ENCODE peak calls at places on chromosomes 12 and 14, in four cellular contexts. G is A549, J is IMR-90, V is K562. H is an unnamed sample.

GRCh38 chr12:120119395-120119973 is 2.9 kb upstream of the RAB35 start:
- DNase-seq in G (peak), J (peak), V (no peak), H (no peak)

GRCh38 chr12:26728205-26729050 is 104.6 kb downstream of the ITPR2 start:
- DNase-seq in J (no peak), G (no peak), V (no peak), H (no peak)

GRCh38 chr14:64825498-64825897 is 54.2 kb downstream of the SPTB start:
- DNase-seq in G (no peak), J (no peak), V (no peak), H (no peak)

GRCh38 chr14:68935761-68936209 is 43.3 kb downstream of the ACTN1 start:
- DNase-seq in V (peak), G (no peak), J (no peak), H (no peak)

GRCh38 chr14:95452176-95452889 is 64.1 kb downstream of the SYNE3 start:
- DNase-seq in V (no peak), J (no peak), G (peak), H (no peak)

GRCh38 chr12:98894412-98895085 is 249.5 kb downstream of the APAF1 start:
- DNase-seq in V (no peak), J (no peak), G (no peak), H (no peak)

GRCh38 chr12:62164036-62164435 is 96.2 kb upstream of the USP15 start:
- DNase-seq in G (no peak), J (no peak), V (no peak), H (no peak)

GRCh38 chr12:5941907-5942306 is 3.2 kb downstream of the ANO2 start:
- DNase-seq in V (no peak), G (no peak), J (no peak), H (no peak)

GRCh38 chr12:111359231-111359913 is 9.5 kb downstream of the PHETA1 start:
- DNase-seq in G (no peak), V (no peak), J (no peak), H (no peak)

GRCh38 chr12:28652239-28652638 is 462.0 kb downstream of the CCDC91 start:
- DNase-seq in V (no peak), J (peak), G (no peak), H (no peak)

GRCh38 chr12:64610092-64610659 is at the start of gene RASSF3:
- DNase-seq in V (peak), G (peak), J (peak), H (peak)

GRCh38 chr12:107330901-107331431 is 237.6 kb upstream of the CRY1 start:
- DNase-seq in J (no peak), G (no peak), V (no peak), H (peak)

GRCh38 chr12:89777685-89778379 is 69.2 kb upstream of the ATP2B1 start:
- DNase-seq in G (no peak), V (no peak), J (no peak), H (no peak)

GRCh38 chr14:95319312-95320075 is at the start of gene CLMN:
- DNase-seq in V (peak), G (peak), J (peak), H (no peak)

GRCh38 chr12:81705586-81705985 is 53.6 kb downstream of the PPFIA2 start:
- DNase-seq in V (no peak), J (no peak), G (no peak), H (no peak)

GRCh38 chr14:67413806-67414769 is 2.1 kb upstream of the PLEK2 start:
- DNase-seq in G (peak), J (peak), V (peak), H (peak)

GRCh38 chr14:67411375-67411774 is 590 bp downstream of the PLEK2 start:
- DNase-seq in V (no peak), J (no peak), G (no peak), H (peak)

GRCh38 chr14:67409461-67409860 is 2.5 kb downstream of the PLEK2 start:
- DNase-seq in V (no peak), J (no peak), G (no peak), H (no peak)

GRCh38 chr14:67410313-67410712 is 1.7 kb downstream of the PLEK2 start:
- DNase-seq in G (no peak), V (peak), J (no peak), H (no peak)

DNA sequence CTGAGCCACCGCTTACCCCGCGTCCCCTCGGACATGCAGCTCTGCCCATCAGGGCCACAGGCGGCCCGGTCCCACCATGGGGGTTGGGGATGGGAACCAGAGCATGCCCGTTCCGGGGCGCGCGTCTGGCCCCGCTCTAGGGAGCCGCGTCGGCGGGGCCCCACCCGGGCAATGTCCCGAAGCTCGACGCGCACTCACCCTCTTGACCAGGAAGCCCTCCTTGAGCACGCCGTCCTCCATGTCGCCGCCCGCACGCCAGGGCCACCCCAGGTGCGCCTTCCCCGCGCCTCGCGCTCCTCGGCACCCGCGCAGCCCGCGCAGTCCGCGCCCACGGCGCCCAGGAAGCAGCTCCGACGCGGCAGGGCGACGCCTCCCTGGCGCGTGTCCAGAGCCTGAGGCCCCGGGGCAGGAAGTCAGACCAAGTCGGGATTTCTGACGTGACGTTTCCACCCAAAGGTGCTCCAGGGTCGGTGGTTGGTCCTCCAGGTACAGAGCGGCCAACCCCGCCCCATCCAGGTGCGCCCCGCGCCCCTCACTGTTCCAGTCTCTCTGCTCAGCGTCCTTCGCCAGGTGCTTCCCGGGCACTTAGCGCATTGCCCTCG is at the start of gene PLEK2:
- DNase-seq in V (no peak), J (no peak), G (peak), H (peak)
- H3K27ac ChIP-seq in V (no peak), J (no peak), G (peak), H (peak)

GRCh38 chr12:97368462-97369150 is 94.0 kb upstream of the RMST start:
- DNase-seq in G (no peak), J (no peak), V (no peak), H (no peak)
- H3K4me2 ChIP-seq in G (no peak), J (no peak), V (no peak), H (no peak)

GRCh38 chr14:36910578-36910977 is 248.9 kb downstream of the PAX9 start:
- DNase-seq in G (no peak), V (no peak), J (no peak), H (no peak)

GRCh38 chr14:36901846-36902245 is 240.2 kb downstream of the PAX9 start:
- DNase-seq in V (no peak), G (no peak), J (peak), H (no peak)

GRCh38 chr14:36905272-36906046 is 243.8 kb downstream of the PAX9 start:
- DNase-seq in G (no peak), V (no peak), J (no peak), H (no peak)
- H3K27ac ChIP-seq in G (no peak), V (no peak), J (no peak), H (no peak)

GRCh38 chr12:110107369-110108281 is 16.5 kb upstream of the IFT81 start:
- DNase-seq in V (no peak), J (peak), G (peak), H (no peak)
- H3K4me2 ChIP-seq in V (peak), J (peak), G (peak), H (no peak)

GRCh38 chr12:4044101-4044500 is 170.9 kb upstream of the PARP11 start:
- DNase-seq in V (no peak), G (no peak), J (no peak), H (no peak)
- H3K27ac ChIP-seq in V (no peak), G (no peak), J (no peak), H (no peak)

GRCh38 chr12:10896854-10897253 is 12.5 kb downstream of the TAS2R13 start:
- DNase-seq in V (no peak), G (no peak), J (no peak), H (no peak)

GRCh38 chr12:10889226-10889625 is 5.2 kb upstream of the PRH1 start:
- DNase-seq in J (no peak), V (no peak), G (no peak), H (no peak)

DNA sequence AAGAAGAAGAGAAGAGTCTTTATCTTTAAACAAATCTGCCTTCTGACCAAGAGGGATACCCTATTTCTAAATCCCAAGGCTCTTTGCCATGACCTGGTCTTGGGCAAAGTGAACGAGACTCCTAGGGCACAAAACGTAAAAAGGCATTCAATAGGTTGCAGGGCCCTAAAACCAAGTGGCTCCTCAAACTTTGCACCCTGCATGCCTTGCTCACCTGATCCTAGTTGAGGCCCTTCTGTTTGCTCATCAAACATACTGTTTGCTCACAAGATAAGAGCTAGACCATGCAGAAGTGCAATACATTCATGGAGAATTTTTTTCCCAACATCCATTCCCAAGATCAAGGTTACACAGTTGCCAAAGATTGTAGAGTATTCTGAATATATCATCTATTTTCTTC is 7.9 kb upstream of the PRH1 start:
- DNase-seq in V (no peak), G (no peak), J (no peak), H (no peak)
- H3K4me2 ChIP-seq in V (no peak), G (no peak), J (no peak), H (no peak)

GRCh38 chr14:75283884-75284563 is 5.4 kb downstream of the FOS start:
- DNase-seq in J (peak), G (peak), V (peak), H (peak)
- H3K27ac ChIP-seq in J (no peak), G (peak), V (peak), H (peak)

GRCh38 chr12:46451276-46452021 is 78.9 kb upstream of the SLC38A2 start:
- DNase-seq in G (no peak), V (no peak), J (no peak), H (no peak)

GRCh38 chr12:46452061-46452615 is 79.6 kb upstream of the SLC38A2 start:
- DNase-seq in G (no peak), J (peak), V (no peak), H (peak)

GRCh38 chr12:46450279-46450748 is 77.7 kb upstream of the SLC38A2 start:
- DNase-seq in J (no peak), V (peak), G (no peak), H (no peak)

GRCh38 chr12:46449161-46449715 is 76.7 kb upstream of the SLC38A2 start:
- DNase-seq in V (no peak), G (no peak), J (no peak), H (no peak)

GRCh38 chr12:46449856-46450255 is 77.3 kb upstream of the SLC38A2 start:
- DNase-seq in J (no peak), G (no peak), V (no peak), H (no peak)
- H3K4me2 ChIP-seq in J (no peak), G (peak), V (peak), H (no peak)

GRCh38 chr12:31959701-31960391 is 631 bp downstream of the RESF1 start:
- DNase-seq in V (no peak), G (peak), J (peak), H (peak)
- H3K27ac ChIP-seq in V (peak), G (peak), J (peak), H (no peak)

GRCh38 chr12:101671157-101671791 is 26.2 kb upstream of the CHPT1 start:
- DNase-seq in V (no peak), J (no peak), G (no peak), H (no peak)
- H3K4me2 ChIP-seq in V (no peak), J (no peak), G (no peak), H (no peak)